ENCODE peak calls at places on chromosomes 7 and 10, in nine cellular contexts. Q is heart right ventricle, M is OCI-LY7, F is H9, E is dorsolateral prefrontal cortex, N is brain microvascular endothelial cell, J is HCT116, X is ovary, T is WERI-Rb-1. I is an unnamed sample.

GRCh38 chr7:134357486-134357885 is 40.8 kb upstream of the SLC35B4 start:
- DNase-seq in Q (no peak), T (no peak), J (no peak), M (peak), N (no peak), F (no peak), E (no peak), X (no peak), I (no peak)

GRCh38 chr10:58576736-58577366 is 64.2 kb downstream of the BICC1 start:
- DNase-seq in E (no peak), N (no peak), Q (no peak), M (no peak), T (no peak), F (no peak), J (no peak), X (no peak), I (no peak)

GRCh38 chr10:34758447-34758996 is 56.6 kb downstream of the PARD3 start:
- DNase-seq in Q (no peak), N (peak), F (no peak), X (no peak), E (no peak), T (no peak), M (no peak), J (peak), I (peak)

GRCh38 chr7:27161721-27162547 is 3.4 kb downstream of the HOXA9 start:
- DNase-seq in X (peak), E (no peak), Q (no peak), J (no peak), F (peak), T (no peak), M (no peak), N (no peak), I (no peak)

GRCh38 chr10:6811153-6811552 is 231.1 kb upstream of the PRKCQ start:
- DNase-seq in X (no peak), M (no peak), N (no peak), E (no peak), Q (no peak), F (no peak), J (no peak), T (no peak), I (peak)

GRCh38 chr10:73744690-73744994 is 470 bp downstream of the SEC24C start:
- DNase-seq in E (no peak), T (peak), X (no peak), Q (no peak), M (peak), J (no peak), N (peak), F (no peak), I (peak)

GRCh38 chr7:50805425-50806130 is 22.9 kb upstream of the GRB10 start:
- DNase-seq in N (no peak), X (no peak), Q (no peak), M (no peak), F (no peak), T (no peak), E (no peak), J (no peak), I (no peak)

GRCh38 chr7:1058821-1059199 is 14.5 kb downstream of the GPR146 start:
- DNase-seq in M (peak), N (no peak), J (no peak), E (no peak), T (no peak), Q (no peak), X (no peak), F (no peak), I (no peak)

GRCh38 chr7:2202361-2202761 is 30.4 kb downstream of the MAD1L1 start:
- DNase-seq in T (no peak), J (no peak), X (no peak), M (no peak), F (no peak), N (no peak), Q (no peak), E (peak), I (no peak)

GRCh38 chr7:50427518-50427917 is 22.6 kb downstream of the FIGNL1 start:
- DNase-seq in F (no peak), J (no peak), Q (no peak), T (no peak), E (no peak), N (no peak), X (no peak), M (no peak), I (no peak)

GRCh38 chr7:44062180-44062902 is 3.0 kb downstream of the PGAM2 start:
- DNase-seq in X (peak), N (no peak), T (no peak), M (no peak), J (no peak), E (no peak), F (no peak), Q (no peak), I (no peak)

GRCh38 chr10:97427571-97428179 is 1.7 kb downstream of the PGAM1 start:
- DNase-seq in X (no peak), F (peak), E (no peak), N (no peak), M (no peak), T (no peak), J (no peak), Q (no peak), I (no peak)

DNA sequence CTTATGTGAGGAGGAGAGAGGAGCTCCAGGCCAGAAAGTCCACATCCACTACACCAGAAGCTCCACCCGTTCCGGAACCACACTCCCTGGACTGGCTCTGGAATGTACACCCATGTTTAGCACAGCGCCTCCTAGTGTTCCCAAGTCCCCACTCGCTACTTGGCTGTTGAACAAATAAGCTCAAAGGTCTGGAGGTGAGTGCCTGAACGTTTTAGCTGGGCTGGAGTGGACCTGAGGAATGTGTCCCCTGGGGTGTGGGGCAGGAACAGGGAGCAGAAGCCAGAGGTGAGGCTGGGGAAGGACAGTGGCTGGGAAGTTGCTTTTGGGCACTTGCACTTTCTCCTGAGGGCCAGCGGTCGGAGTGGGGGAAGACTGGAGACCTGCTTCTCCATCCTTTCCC is 164.1 kb upstream of the CDCA7L start:
- DNase-seq in F (peak), M (peak), E (peak), J (peak), X (no peak), N (peak), T (peak), Q (no peak), I (no peak)
- TF ChIP-seq CTCF in F (no peak), M (no peak), E (no peak), J (peak), X (no peak), N (peak), T (peak), Q (no peak), I (no peak)

GRCh38 chr7:92758796-92759431 is 77.5 kb downstream of the CDK6 start:
- DNase-seq in T (no peak), Q (no peak), F (no peak), N (no peak), M (no peak), J (no peak), E (no peak), X (no peak), I (no peak)
- H3K27ac ChIP-seq in T (no peak), Q (no peak), F (no peak), N (no peak), M (no peak), J (no peak), E (peak), X (no peak), I (no peak)

DNA sequence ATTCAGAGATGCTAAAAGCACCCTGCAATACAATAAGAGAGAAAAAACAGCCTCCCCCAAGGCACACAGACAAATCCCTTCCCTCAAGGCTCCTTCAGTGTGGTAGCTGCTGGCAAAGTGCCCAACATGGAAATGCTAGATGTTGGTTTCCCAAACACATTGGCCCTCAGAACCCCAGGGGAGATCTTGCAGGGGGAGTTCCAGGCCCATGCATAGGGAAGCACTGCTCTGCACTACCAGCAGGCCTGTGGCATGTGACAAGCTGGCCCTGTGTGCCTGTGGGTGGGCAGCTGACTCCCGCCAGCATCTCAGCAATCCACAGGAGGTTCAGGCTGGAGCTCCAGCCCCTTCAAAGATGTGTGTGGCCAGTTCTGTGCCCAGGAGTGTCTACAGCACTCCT is 16.8 kb upstream of the CSGALNACT2 start:
- DNase-seq in Q (no peak), F (no peak), T (no peak), E (no peak), J (no peak), M (no peak), X (no peak), N (no peak), I (no peak)
- TF ChIP-seq CTCF in Q (no peak), F (no peak), T (no peak), E (no peak), J (no peak), M (no peak), X (no peak), N (no peak), I (no peak)

GRCh38 chr7:74083117-74083876 is at the start of gene LIMK1:
- DNase-seq in E (peak), N (peak), F (peak), T (peak), X (peak), J (no peak), Q (peak), M (peak), I (peak)
- H3K27ac ChIP-seq in E (peak), N (peak), F (no peak), T (peak), X (peak), J (peak), Q (peak), M (peak), I (peak)

GRCh38 chr10:100100651-100101525 is 19.2 kb upstream of the CPN1 start:
- DNase-seq in E (no peak), J (peak), M (peak), F (no peak), Q (no peak), N (peak), X (no peak), T (peak), I (peak)
- TF ChIP-seq CTCF in E (no peak), J (peak), M (peak), F (peak), Q (no peak), N (peak), X (no peak), T (peak), I (no peak)

GRCh38 chr7:131186816-131187215 is 140.9 kb upstream of the MKLN1 start:
- DNase-seq in F (no peak), J (no peak), E (no peak), Q (no peak), T (no peak), X (no peak), N (no peak), M (no peak), I (no peak)
- H3K27ac ChIP-seq in F (no peak), J (no peak), E (peak), Q (no peak), T (no peak), X (no peak), N (no peak), M (no peak), I (no peak)

GRCh38 chr10:70540089-70540788 is 61.7 kb downstream of the PALD1 start:
- DNase-seq in T (peak), F (peak), J (no peak), X (no peak), N (no peak), M (no peak), Q (peak), E (no peak), I (peak)
- TF ChIP-seq CTCF in T (peak), F (peak), J (peak), X (peak), N (peak), M (peak), Q (peak), E (peak), I (peak)

DNA sequence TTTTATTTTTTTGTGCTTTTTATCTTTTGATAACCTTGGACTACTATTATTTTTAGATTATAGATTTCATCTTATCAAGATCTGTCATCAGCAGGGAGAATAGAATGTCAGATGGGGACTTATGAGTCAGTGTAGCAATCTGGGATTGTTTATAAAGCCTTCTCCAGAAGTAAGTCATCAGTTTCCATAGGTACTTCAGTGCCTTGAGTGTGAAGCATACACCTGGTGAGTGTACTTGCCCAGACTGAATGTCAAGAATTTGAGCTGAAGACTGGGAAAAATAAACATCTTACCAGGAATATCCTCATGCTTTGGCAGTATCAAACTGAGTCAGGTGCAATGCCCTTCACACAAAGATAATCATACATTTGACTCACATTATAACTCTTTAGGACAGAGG is 2.2 kb downstream of the CASD1 start:
- DNase-seq in N (peak), E (no peak), X (no peak), M (no peak), J (no peak), F (no peak), Q (no peak), T (no peak), I (peak)
- H3K27ac ChIP-seq in N (no peak), E (no peak), X (no peak), M (no peak), J (no peak), F (no peak), Q (no peak), T (peak), I (no peak)

DNA sequence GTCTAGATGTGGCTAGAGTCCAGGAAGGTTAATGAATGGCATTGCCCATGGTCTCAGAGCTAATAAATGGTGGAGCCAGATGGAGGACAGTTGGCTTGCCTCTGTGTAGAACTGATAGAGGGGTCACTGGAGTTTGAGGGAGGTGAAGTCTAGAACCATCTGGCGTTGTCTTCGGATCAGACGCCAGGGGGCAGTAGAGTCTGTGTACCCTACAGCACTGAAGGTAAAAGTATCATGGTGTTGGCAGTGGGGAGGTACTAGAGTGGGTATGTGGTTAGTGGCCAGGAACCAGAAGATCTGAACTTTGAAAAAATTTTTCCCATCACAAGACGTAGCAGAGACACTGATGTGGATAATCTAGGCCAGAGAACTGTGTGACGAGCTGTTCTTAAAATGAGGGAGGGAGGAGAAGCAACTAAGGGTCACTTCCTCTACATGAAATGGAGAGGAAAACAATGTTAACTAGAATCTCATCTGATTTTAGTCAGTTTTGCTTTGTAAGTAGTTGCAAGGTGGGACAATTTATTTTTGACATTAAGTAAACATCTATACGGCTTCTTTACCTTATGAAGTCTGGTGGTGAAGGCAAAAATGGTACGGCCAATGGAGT is 227.9 kb upstream of the PRSS58 start:
- DNase-seq in N (no peak), T (peak), J (no peak), F (peak), E (no peak), M (no peak), X (no peak), Q (no peak), I (no peak)
- TF ChIP-seq CTCF in N (peak), T (peak), J (peak), F (peak), E (peak), M (peak), X (no peak), Q (peak), I (peak)

GRCh38 chr10:29603516-29603915 is 31.3 kb downstream of the SVIL start:
- DNase-seq in E (no peak), X (peak), J (no peak), T (no peak), M (no peak), N (no peak), F (no peak), Q (no peak), I (no peak)

GRCh38 chr10:29608062-29608461 is 26.7 kb downstream of the SVIL start:
- DNase-seq in J (no peak), X (peak), M (no peak), E (no peak), F (no peak), Q (peak), N (no peak), T (no peak), I (no peak)

GRCh38 chr10:29607576-29607975 is 27.2 kb downstream of the SVIL start:
- DNase-seq in J (no peak), Q (no peak), X (peak), E (no peak), T (no peak), F (no peak), N (no peak), M (no peak), I (no peak)

GRCh38 chr10:29600821-29601220 is 34.0 kb downstream of the SVIL start:
- DNase-seq in T (no peak), X (peak), M (no peak), N (no peak), J (no peak), Q (no peak), F (no peak), E (no peak), I (no peak)

DNA sequence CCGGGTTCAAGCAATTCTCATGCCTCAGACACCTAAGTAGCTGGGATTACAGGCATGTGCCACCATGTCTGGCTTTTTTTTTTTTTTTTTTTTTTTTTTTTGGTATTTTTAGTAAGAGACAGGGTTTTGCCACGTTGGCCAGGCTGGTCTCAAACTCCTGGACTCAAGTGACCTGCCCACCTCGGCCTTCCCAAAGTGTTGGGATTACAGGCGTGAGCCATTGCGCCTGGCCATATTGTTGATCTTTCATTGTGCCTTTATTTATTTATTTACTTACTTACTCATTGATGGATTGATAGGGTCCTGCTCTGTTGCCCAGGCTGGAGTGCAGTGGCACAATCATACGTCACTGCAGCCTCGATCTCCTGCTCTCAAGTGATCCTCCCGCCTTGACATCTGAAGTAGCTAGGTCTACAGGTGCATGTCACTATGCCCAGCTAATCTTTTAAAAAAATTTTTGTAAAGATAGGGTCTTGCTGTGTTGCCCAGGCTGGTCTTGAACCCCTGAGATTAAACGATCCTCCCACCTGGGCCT is 30.4 kb downstream of the SVIL start:
- DNase-seq in Q (no peak), N (no peak), T (no peak), M (no peak), X (peak), J (no peak), F (no peak), E (no peak), I (no peak)
- H3K27ac ChIP-seq in Q (no peak), N (no peak), T (no peak), M (no peak), X (no peak), J (no peak), F (no peak), E (no peak), I (no peak)